ENCODE peak calls at places on chromosomes 5 and 9, in ten cellular contexts. E, U, L, I, O, V, Z, T, N and S are unnamed samples. For H3K4me1, the result is how much of the 10 kb centered on the place peaks cover.

GRCh38 chr9:131487001-131487400 is 15.7 kb upstream of the POMT1 start:
- DNase-seq in U (no peak), I (no peak), L (no peak), O (no peak), E (no peak), V (no peak), Z (no peak), N (no peak), T (no peak), S (no peak)

GRCh38 chr5:120454094-120454798 is 9.9 kb upstream of the PRR16 start:
- DNase-seq in N (no peak), O (no peak), E (no peak), T (no peak), I (no peak), Z (no peak), V (no peak), U (no peak), L (peak), S (no peak)

GRCh38 chr9:281753-282645 is 67.3 kb downstream of the DOCK8 start:
- DNase-seq in N (no peak), O (no peak), I (no peak), T (no peak), U (no peak), Z (no peak), E (no peak), V (no peak), L (no peak), S (no peak)

GRCh38 chr5:76245571-76245970 is 157.5 kb upstream of the IQGAP2 start:
- DNase-seq in N (no peak), T (no peak), E (no peak), Z (no peak), O (no peak), V (no peak), L (no peak), I (no peak), U (no peak), S (no peak)

GRCh38 chr5:32090755-32091128 is 83.4 kb downstream of the GOLPH3 start:
- DNase-seq in O (no peak), V (peak), E (no peak), Z (no peak), L (no peak), U (no peak), I (no peak), T (no peak), N (no peak), S (no peak)

GRCh38 chr5:94174748-94175411 is 433.5 kb upstream of the POU5F2 start:
- DNase-seq in T (no peak), V (no peak), I (no peak), N (no peak), O (no peak), Z (no peak), E (no peak), L (peak), U (no peak), S (no peak)

GRCh38 chr5:77229887-77230286 is 19.4 kb downstream of the PDE8B start:
- DNase-seq in N (no peak), U (no peak), I (no peak), E (no peak), O (no peak), L (no peak), Z (no peak), T (no peak), V (no peak), S (no peak)

GRCh38 chr5:154642499-154643245 is 112.5 kb upstream of the LARP1 start:
- DNase-seq in Z (no peak), L (peak), E (peak), V (no peak), O (no peak), N (no peak), U (no peak), I (no peak), T (no peak), S (no peak)

GRCh38 chr9:74147906-74148305 is 349.2 kb upstream of the RORB start:
- DNase-seq in U (no peak), N (no peak), I (no peak), E (no peak), Z (no peak), O (no peak), L (no peak), V (no peak), T (no peak), S (no peak)

GRCh38 chr5:61624966-61625681 is 293.1 kb downstream of the ZSWIM6 start:
- DNase-seq in V (no peak), I (no peak), Z (no peak), E (no peak), L (no peak), U (no peak), T (no peak), O (no peak), N (no peak), S (no peak)
- H3K4me1 ChIP-seq in V (under half), I (under half), Z (under half), E (under half), L (under half), U (under half), T (under half), O (under half), N (under half), S (under half)

DNA sequence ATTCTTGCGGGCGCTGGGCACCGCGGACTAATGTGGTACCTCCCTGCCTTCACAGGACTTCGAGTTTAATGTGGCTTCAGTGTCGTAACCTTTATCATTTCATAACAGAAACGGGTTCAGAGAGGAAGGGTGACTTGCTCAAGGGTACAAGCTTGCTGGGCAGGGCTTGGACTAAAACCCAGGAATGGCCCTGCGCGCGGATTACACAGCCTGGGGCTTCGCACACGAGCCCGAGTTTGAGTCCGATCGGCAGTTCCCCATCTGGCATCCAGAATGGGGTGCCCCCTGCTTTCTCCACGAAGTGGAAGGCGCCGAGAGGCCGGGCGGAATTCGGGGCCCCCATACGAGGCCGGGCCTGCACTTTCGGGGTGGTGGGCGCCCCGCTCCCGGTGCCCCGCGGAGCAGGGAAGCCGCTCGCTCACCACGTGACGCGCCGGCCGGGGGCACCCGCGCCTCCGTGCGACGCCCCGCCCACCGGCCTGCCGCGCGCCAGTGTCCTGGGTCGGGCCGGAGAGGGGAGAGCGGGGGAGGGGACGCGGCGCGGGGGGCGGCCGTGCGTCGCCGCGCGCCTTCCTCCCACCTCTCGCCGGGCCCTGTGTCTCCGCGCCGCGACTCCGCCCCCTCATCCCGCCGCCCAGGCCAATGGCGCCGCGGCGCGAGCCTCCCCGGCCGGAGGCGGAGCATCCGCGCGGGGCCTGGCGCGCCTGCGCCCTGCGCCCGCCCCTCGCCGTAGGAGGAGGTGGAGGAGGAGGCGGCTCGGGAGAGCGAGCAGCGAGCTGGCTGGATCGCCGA is at the start of gene SET:
- DNase-seq in I (peak), O (peak), N (peak), V (peak), U (peak), T (peak), L (peak), Z (peak), E (peak), S (peak)
- TF ChIP-seq POLR2A in I (peak), O (peak), N (peak), V (peak), U (no peak), T (peak), L (no peak), Z (peak), E (peak), S (peak)

DNA sequence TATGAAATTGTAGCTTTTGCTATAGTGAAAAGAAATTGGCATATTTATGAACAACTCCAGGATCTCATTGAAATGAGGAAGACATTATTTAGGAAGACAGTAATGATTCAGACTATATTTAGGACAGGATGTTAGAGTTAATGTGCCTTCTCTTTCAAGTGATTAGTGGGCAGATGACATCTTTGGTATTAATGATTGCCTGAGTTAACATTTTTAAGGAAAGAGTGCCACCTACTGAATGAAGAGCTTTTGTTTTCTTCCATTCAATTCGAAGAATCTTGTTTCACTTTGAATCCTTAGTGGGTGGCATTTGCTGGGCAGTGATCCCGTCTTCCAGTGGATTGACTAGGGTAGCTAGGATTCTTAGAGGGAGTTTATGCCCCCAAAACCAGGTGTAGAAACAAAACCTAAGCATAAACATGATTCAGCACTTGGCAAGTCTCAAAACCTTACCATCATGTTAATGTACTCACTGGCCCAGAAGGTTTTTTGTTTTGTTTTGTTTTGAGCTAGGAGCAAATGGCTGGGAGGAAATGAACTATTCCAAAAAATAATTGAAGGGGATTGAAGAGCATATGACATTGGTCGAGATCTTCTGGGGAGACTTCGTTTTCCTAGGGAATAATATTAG is 23.2 kb downstream of the MAP3K1 start:
- DNase-seq in Z (no peak), T (no peak), O (no peak), V (no peak), N (no peak), L (peak), U (no peak), I (peak), E (no peak), S (no peak)
- H3K4me1 ChIP-seq in Z (under half), T (under half), O (under half), V (under half), N (under half), L (under half), U (half or more), I (under half), E (under half), S (under half)

GRCh38 chr9:135087899-135088347 is 455 bp downstream of the OLFM1 start:
- DNase-seq in L (no peak), Z (no peak), O (no peak), E (no peak), I (no peak), U (no peak), V (no peak), T (no peak), N (no peak), S (no peak)

GRCh38 chr9:135085830-135086546 is 1.5 kb upstream of the OLFM1 start:
- DNase-seq in T (peak), N (peak), U (peak), I (peak), Z (peak), E (peak), L (peak), O (peak), V (peak), S (peak)

GRCh38 chr9:135088348-135088978 is 995 bp downstream of the OLFM1 start:
- DNase-seq in I (no peak), L (no peak), N (no peak), V (no peak), E (no peak), O (no peak), U (no peak), T (no peak), Z (no peak), S (no peak)

GRCh38 chr9:135086597-135087488 is 625 bp upstream of the OLFM1 start:
- DNase-seq in N (no peak), V (no peak), Z (no peak), E (no peak), O (no peak), I (no peak), U (no peak), T (no peak), L (no peak), S (no peak)

DNA sequence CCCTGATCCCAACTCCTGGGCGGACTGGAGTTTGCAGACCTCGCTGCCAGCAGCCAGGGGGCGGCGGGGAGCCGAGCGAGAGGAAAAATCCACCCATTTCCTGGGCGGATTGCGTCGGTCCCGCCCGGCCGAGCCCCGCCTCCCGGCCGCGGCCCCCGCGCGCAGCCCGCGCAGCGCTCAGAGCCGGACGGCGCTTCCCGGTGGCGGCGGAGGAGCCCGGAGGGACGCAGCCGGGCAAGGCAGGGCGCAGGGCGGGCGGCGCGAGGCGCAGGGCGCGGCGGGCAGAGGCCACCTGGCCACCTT is at the start of gene OLFM1:
- DNase-seq in N (peak), O (peak), V (peak), Z (peak), U (no peak), L (peak), E (peak), T (peak), I (peak), S (peak)
- TF ChIP-seq POLR2A in N (peak), O (no peak), V (no peak), Z (no peak), U (no peak), L (no peak), E (no peak), T (no peak), I (no peak), S (no peak)

GRCh38 chr9:76897804-76898525 is 7.9 kb downstream of the PRUNE2 start:
- DNase-seq in T (no peak), U (no peak), I (no peak), L (no peak), N (no peak), O (no peak), Z (no peak), E (no peak), V (no peak), S (no peak)

GRCh38 chr9:76901801-76902200 is 4.1 kb downstream of the PRUNE2 start:
- DNase-seq in Z (no peak), T (no peak), I (no peak), N (no peak), U (no peak), L (no peak), O (no peak), E (no peak), V (no peak), S (no peak)

GRCh38 chr9:76902395-76902794 is 3.5 kb downstream of the PRUNE2 start:
- DNase-seq in U (no peak), T (no peak), I (no peak), Z (no peak), E (no peak), N (no peak), V (no peak), L (no peak), O (no peak), S (no peak)

GRCh38 chr9:76898786-76899185 is 7.1 kb downstream of the PRUNE2 start:
- DNase-seq in V (no peak), E (no peak), O (no peak), U (no peak), Z (no peak), N (no peak), T (no peak), I (no peak), L (no peak), S (no peak)

DNA sequence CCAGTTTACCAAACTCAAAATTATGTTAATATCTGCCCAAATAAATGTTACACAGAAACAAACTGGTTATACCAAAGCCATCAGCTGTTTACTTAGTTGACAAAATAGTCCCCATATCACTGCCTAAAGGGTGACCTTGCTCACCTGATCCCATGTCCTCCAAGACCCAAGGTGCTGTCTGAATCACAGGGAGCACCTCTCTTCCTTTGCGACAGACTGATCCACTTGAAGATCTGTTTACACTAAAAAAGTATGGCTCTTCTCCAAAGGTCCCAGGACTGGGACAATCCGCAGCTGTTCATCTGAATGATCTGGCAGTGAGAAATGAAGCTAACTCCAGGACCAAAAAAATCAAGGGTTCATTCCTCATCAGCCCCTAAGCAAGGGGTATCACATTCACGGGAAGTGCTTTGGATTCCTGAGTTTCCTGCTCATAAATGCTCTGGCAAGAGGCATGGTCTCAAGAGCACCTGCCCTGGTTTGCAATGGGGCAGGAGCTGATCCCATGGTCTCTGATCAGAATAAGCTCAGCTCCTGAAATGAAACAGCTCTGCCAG is 5.0 kb downstream of the PRUNE2 start:
- DNase-seq in V (no peak), O (no peak), N (no peak), Z (no peak), L (no peak), T (no peak), I (no peak), E (no peak), U (no peak), S (no peak)
- H3K4me1 ChIP-seq in V (under half), O (under half), N (under half), Z (under half), L (under half), T (under half), I (under half), E (under half), U (under half), S (under half)

GRCh38 chr5:131377785-131378325 is 114.0 kb downstream of the CDC42SE2 start:
- DNase-seq in E (no peak), L (peak), N (no peak), T (no peak), I (no peak), Z (no peak), U (no peak), O (no peak), V (no peak), S (no peak)

GRCh38 chr5:131379071-131379538 is 115.3 kb downstream of the CDC42SE2 start:
- DNase-seq in T (no peak), E (no peak), I (no peak), V (no peak), O (no peak), U (no peak), Z (no peak), N (no peak), L (peak), S (no peak)

GRCh38 chr5:131381011-131381410 is 117.2 kb downstream of the CDC42SE2 start:
- DNase-seq in U (no peak), O (no peak), E (no peak), V (no peak), I (no peak), Z (no peak), T (no peak), L (peak), N (no peak), S (no peak)

GRCh38 chr5:131381792-131382191 is 117.9 kb downstream of the CDC42SE2 start:
- DNase-seq in O (peak), I (no peak), N (no peak), L (no peak), T (no peak), V (no peak), E (no peak), U (no peak), Z (no peak), S (no peak)

DNA sequence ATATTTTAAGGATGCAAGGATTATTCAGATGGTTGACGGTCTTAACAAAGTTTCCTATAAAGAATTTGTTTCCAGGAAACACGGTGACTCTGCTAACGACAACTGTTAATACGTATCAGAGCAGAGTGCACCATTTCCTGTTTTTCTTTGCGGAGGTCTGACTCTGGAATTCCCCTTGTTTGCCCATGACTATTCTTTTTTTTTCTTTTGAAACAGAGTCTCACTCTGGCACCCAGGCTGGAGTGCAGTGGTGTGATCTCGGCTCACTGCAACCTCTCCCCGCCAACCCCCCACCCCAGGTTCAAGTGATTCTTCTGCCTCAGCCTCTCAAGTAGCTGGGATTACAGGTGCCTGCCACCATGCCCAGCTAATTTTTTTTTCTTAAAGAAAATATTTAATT is 115.9 kb downstream of the CDC42SE2 start:
- DNase-seq in V (no peak), Z (no peak), O (no peak), I (no peak), L (peak), E (no peak), U (no peak), N (no peak), T (no peak), S (no peak)
- TF ChIP-seq POLR2A in V (no peak), Z (no peak), O (no peak), I (no peak), L (no peak), E (no peak), U (no peak), N (no peak), T (no peak), S (no peak)

GRCh38 chr9:68741751-68742730 is 37.0 kb downstream of the PIP5K1B start:
- DNase-seq in L (no peak), T (no peak), E (no peak), N (no peak), O (no peak), Z (no peak), I (no peak), U (no peak), V (no peak), S (no peak)
- H3K4me1 ChIP-seq in L (under half), T (under half), E (under half), N (under half), O (under half), Z (under half), I (under half), U (under half), V (under half), S (under half)

GRCh38 chr5:69300537-69301203 is 31.9 kb downstream of the CCDC125 start:
- DNase-seq in N (no peak), V (no peak), E (no peak), L (peak), I (peak), T (no peak), U (no peak), Z (no peak), O (no peak), S (no peak)
- TF ChIP-seq POLR2A in N (no peak), V (no peak), E (no peak), L (no peak), I (no peak), T (no peak), U (no peak), Z (no peak), O (no peak), S (no peak)